ENCODE peak calls at places on chromosomes 4 and X, in eight cellular contexts. Z is thyroid gland, G is tibial nerve, U is A549, W is vagina, P is HepG2, H is uterus, F is adrenal gland. I is an unnamed sample.

GRCh38 chrX:10797493-10797892 is 177.1 kb upstream of the MID1 start:
- DNase-seq in Z (no peak), G (no peak), U (peak; percentile 2), W (no peak), P (no peak), H (no peak), F (no peak), I (no peak)

GRCh38 chr4:87679449-87680169 is 29.5 kb downstream of the DMP1 start:
- DNase-seq in Z (peak; percentile 9), G (peak; percentile 38), U (peak; percentile 46), W (no peak), P (peak; percentile 48), H (peak; percentile 73), F (peak; percentile 21), I (no peak)

GRCh38 chr4:82592639-82593038 is 30.9 kb upstream of the TMEM150C start:
- DNase-seq in Z (no peak), G (no peak), U (no peak), W (no peak), P (no peak), H (no peak), F (no peak), I (no peak)

GRCh38 chr4:176052744-176053143 is 12.9 kb upstream of the WDR17 start:
- DNase-seq in Z (no peak), G (no peak), U (no peak), W (no peak), P (no peak), H (no peak), F (no peak), I (no peak)

GRCh38 chrX:17738737-17739535 is 1.6 kb downstream of the SCML1 start:
- DNase-seq in Z (no peak), G (no peak), U (no peak), W (no peak), P (no peak), H (no peak), F (no peak), I (no peak)

GRCh38 chr4:74311696-74312313 is 3.5 kb downstream of the EPGN start:
- DNase-seq in Z (no peak), G (peak; percentile 59), U (peak; percentile 67), W (no peak), P (peak; percentile 46), H (no peak), F (peak; percentile 19), I (peak; percentile 26)

GRCh38 chrX:110293658-110294453 is 24.0 kb downstream of the AMMECR1 start:
- DNase-seq in Z (no peak), G (no peak), U (no peak), W (no peak), P (no peak), H (no peak), F (no peak), I (no peak)

GRCh38 chr4:134952775-134953174 is 751.2 kb upstream of the PABPC4L start:
- DNase-seq in Z (no peak), G (no peak), U (no peak), W (no peak), P (no peak), H (no peak), F (no peak), I (no peak)

GRCh38 chr4:86927843-86928395 is 6.9 kb upstream of the AFF1 start:
- DNase-seq in Z (no peak), G (peak; percentile 59), U (peak; percentile 83), W (no peak), P (peak; percentile 87), H (peak; percentile 91), F (peak; percentile 85), I (peak; percentile 19)

GRCh38 chrX:21166302-21166982 is 207.8 kb upstream of the CNKSR2 start:
- DNase-seq in Z (no peak), G (no peak), U (peak; percentile 75), W (no peak), P (peak; percentile 18), H (no peak), F (no peak), I (no peak)

GRCh38 chr4:124610214-124610613 is 102.3 kb downstream of the ANKRD50 start:
- DNase-seq in Z (peak; percentile 69), G (no peak), U (no peak), W (no peak), P (no peak), H (no peak), F (no peak), I (peak; percentile 68)

GRCh38 chrX:37998586-37999267 is 7.6 kb upstream of the SYTL5 start:
- DNase-seq in Z (no peak), G (no peak), U (no peak), W (no peak), P (no peak), H (no peak), F (no peak), I (no peak)

GRCh38 chrX:49096419-49096818 is 16.7 kb upstream of the WDR45 start:
- DNase-seq in Z (no peak), G (no peak), U (no peak), W (no peak), P (no peak), H (no peak), F (no peak), I (no peak)

GRCh38 chrX:87896057-87896456 is 378.5 kb downstream of the KLHL4 start:
- DNase-seq in Z (no peak), G (no peak), U (no peak), W (no peak), P (no peak), H (no peak), F (no peak), I (no peak)

GRCh38 chrX:140229187-140229586 is 263.9 kb upstream of the CXorf66 start:
- DNase-seq in Z (no peak), G (no peak), U (no peak), W (no peak), P (no peak), H (no peak), F (no peak), I (no peak)

GRCh38 chr4:108149588-108150380 is 18.9 kb downstream of the LEF1 start:
- DNase-seq in Z (no peak), G (no peak), U (no peak), W (no peak), P (no peak), H (no peak), F (no peak), I (no peak)

GRCh38 chrX:10166731-10167149 is 10.0 kb downstream of the CLCN4 start:
- DNase-seq in Z (no peak), G (no peak), U (no peak), W (no peak), P (peak; percentile 39), H (no peak), F (no peak), I (no peak)

GRCh38 chrX:298993-299392 is 17.8 kb downstream of the PLCXD1 start:
- DNase-seq in Z (no peak), G (no peak), U (no peak), W (no peak), P (no peak), H (no peak), F (no peak), I (no peak)

GRCh38 chrX:136130931-136131843 is 16.1 kb upstream of the FHL1 start:
- DNase-seq in Z (no peak), G (no peak), U (peak; percentile 71), W (no peak), P (peak; percentile 45), H (no peak), F (no peak), I (no peak)

GRCh38 chr4:56619160-56619559 is 61.9 kb downstream of the HOPX start:
- DNase-seq in Z (no peak), G (no peak), U (no peak), W (no peak), P (no peak), H (no peak), F (no peak), I (no peak)

GRCh38 chr4:77745792-77746191 is 73.4 kb downstream of the CNOT6L start:
- DNase-seq in Z (peak; percentile 46), G (no peak), U (no peak), W (no peak), P (no peak), H (no peak), F (no peak), I (no peak)

GRCh38 chrX:133966199-133966598 is 19.2 kb downstream of the GPC3 start:
- DNase-seq in Z (no peak), G (no peak), U (no peak), W (no peak), P (no peak), H (no peak), F (no peak), I (no peak)

GRCh38 chr4:121236353-121237068 is 72.4 kb upstream of the TNIP3 start:
- DNase-seq in Z (no peak), G (no peak), U (no peak), W (no peak), P (no peak), H (no peak), F (no peak), I (no peak)

GRCh38 chr4:113634081-113634969 is 127.2 kb downstream of the CAMK2D start:
- DNase-seq in Z (no peak), G (no peak), U (no peak), W (no peak), P (no peak), H (no peak), F (no peak), I (no peak)
- TF ChIP-seq POLR2A in Z (no peak), G (no peak), U (no peak), W (no peak), P (no peak), H (no peak), F (no peak), I (no peak)

GRCh38 chrX:68840256-68840655 is 11.4 kb downstream of the EFNB1 start:
- DNase-seq in Z (no peak), G (no peak), U (no peak), W (no peak), P (no peak), H (no peak), F (no peak), I (no peak)
- TF ChIP-seq CTCF in Z (no peak), G (no peak), U (no peak), W (no peak), P (no peak), H (no peak), F (no peak), I (no peak)

DNA sequence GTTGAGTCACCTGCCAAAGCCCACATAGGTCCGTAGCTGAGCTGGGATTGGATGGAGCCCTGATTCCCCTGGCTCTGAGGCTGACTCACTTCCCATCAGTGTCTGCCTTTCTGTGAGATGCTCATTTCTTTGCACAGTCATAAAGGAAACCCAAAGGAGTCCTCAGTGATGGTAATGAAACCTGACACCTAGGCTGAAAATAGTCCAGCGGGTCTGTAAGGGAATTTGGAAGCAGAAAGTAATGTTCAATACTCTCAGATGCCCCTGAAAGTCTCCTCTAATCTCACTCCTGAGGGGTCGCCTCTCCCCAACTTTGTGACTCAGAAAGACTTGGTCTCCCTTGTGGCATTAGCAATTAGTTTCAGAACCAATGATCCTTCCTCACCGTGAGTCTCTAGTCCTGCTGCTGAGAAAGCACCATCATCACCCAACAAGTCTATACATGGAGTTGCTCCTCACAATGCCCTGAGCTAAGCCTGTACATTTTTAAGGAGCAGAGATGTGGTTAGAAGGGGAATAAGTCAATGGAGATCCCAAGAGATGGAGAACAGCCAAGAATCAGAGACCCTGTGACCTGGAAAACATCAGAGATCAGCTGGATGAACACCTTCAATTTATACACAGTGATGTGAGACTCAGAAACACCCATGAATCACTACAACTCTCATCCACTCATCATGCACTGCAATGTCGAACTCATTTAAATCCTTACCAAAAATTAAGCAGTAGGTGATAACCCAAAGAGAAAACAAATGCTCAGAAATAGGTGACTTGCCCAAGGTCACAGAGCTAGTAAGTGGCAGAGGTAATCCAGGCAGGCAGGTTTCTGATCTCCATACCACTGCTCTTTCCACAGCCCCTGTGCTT is 219.0 kb upstream of the CPEB2 start:
- DNase-seq in Z (no peak), G (no peak), U (no peak), W (no peak), P (no peak), H (no peak), F (no peak), I (no peak)
- H3K9me3 ChIP-seq in Z (no peaks in the 10 kb centered on the region), G (peaks cover 4% of the 10 kb centered on the region), U (peaks cover 6% of the 10 kb centered on the region), W (no peaks in the 10 kb centered on the region), P (peaks cover 82% of the 10 kb centered on the region), H (no peaks in the 10 kb centered on the region), F (no peaks in the 10 kb centered on the region), I (no peaks in the 10 kb centered on the region)

GRCh38 chrX:41556958-41557357 is 109.8 kb downstream of the NYX start:
- DNase-seq in Z (no peak), G (no peak), U (no peak), W (no peak), P (no peak), H (no peak), F (no peak), I (no peak)
- TF ChIP-seq POLR2A in Z (no peak), G (no peak), U (no peak), W (no peak), P (no peak), H (no peak), F (no peak), I (no peak)

I was measured in prostate gland.